ENCODE peak calls at places on chromosomes 5 and 9, in four cellular contexts. G, U, R and I are unnamed samples.

GRCh38 chr5:150214289-150214688 is 24.4 kb downstream of the SLC6A7 start:
- ATAC-seq in U (no peak), R (no peak), G (no peak), I (no peak)

GRCh38 chr9:37033141-37033540 is 927 bp downstream of the PAX5 start:
- ATAC-seq in R (no peak), G (no peak), U (no peak), I (no peak)

GRCh38 chr9:109083813-109084405 is 35.8 kb downstream of the TMEM245 start:
- ATAC-seq in G (no peak), U (no peak), R (no peak), I (no peak)

GRCh38 chr5:105475401-105475800 is 1912.8 kb upstream of the NUDT12 start:
- ATAC-seq in R (no peak), U (no peak), G (no peak), I (no peak)

GRCh38 chr5:44885903-44886302 is 77.2 kb downstream of the MRPS30 start:
- ATAC-seq in U (peak), R (no peak), G (no peak), I (peak)

GRCh38 chr9:88821033-88821748 is 170.1 kb upstream of the S1PR3 start:
- ATAC-seq in R (no peak), G (no peak), U (no peak), I (no peak)

GRCh38 chr5:145198871-145199270 is 636.3 kb downstream of the PRELID2 start:
- ATAC-seq in G (no peak), R (no peak), U (no peak), I (no peak)

GRCh38 chr9:20604561-20604960 is 17.7 kb downstream of the MLLT3 start:
- ATAC-seq in G (no peak), U (peak), R (no peak), I (no peak)

GRCh38 chr5:128100860-128101557 is 17.4 kb downstream of the SLC12A2 start:
- ATAC-seq in U (no peak), R (no peak), G (no peak), I (no peak)

GRCh38 chr9:121023064-121023463 is 27.0 kb downstream of the C5 start:
- ATAC-seq in R (peak), U (no peak), G (no peak), I (no peak)

GRCh38 chr9:134936762-134937555 is 19.2 kb upstream of the FCN1 start:
- ATAC-seq in G (peak), R (peak), U (no peak), I (no peak)

GRCh38 chr9:134491436-134491835 is 150.2 kb upstream of the COL5A1 start:
- ATAC-seq in R (no peak), U (no peak), G (no peak), I (no peak)

GRCh38 chr9:33375238-33375840 is 27.0 kb downstream of the AQP7 start:
- ATAC-seq in R (peak), G (peak), U (no peak), I (no peak)

GRCh38 chr5:111583761-111584203 is 71.4 kb upstream of the STARD4 start:
- ATAC-seq in R (no peak), U (no peak), G (no peak), I (no peak)

GRCh38 chr5:175663191-175664184 is 5.6 kb downstream of the HRH2 start:
- ATAC-seq in U (no peak), R (peak), G (no peak), I (no peak)

GRCh38 chr9:133113163-133113927 is 7.7 kb downstream of the RALGDS start:
- ATAC-seq in R (peak), U (no peak), G (peak), I (peak)

GRCh38 chr5:176818391-176819098 is 8.2 kb downstream of the UNC5A start:
- ATAC-seq in G (peak), U (peak), R (peak), I (no peak)

GRCh38 chr5:39863926-39864572 is 439.3 kb upstream of the DAB2 start:
- ATAC-seq in R (peak), U (no peak), G (no peak), I (no peak)

GRCh38 chr9:125805057-125805456 is 57.9 kb downstream of the PBX3 start:
- ATAC-seq in U (no peak), G (no peak), R (peak), I (no peak)

GRCh38 chr9:137479315-137479861 is 20.3 kb upstream of the NSMF start:
- ATAC-seq in U (no peak), G (no peak), R (no peak), I (no peak)

GRCh38 chr5:82044015-82044414 is 72.2 kb downstream of the ATG10 start:
- ATAC-seq in U (no peak), G (no peak), R (no peak), I (no peak)

GRCh38 chr5:91384671-91385430 is 1.7 kb upstream of the ARRDC3 start:
- ATAC-seq in U (no peak), R (peak), G (peak), I (peak)

GRCh38 chr9:21576331-21577189 is 94.4 kb upstream of the IFNE start:
- ATAC-seq in U (peak), R (peak), G (no peak), I (peak)

GRCh38 chr5:157463621-157464407 is 3.8 kb downstream of the NIPAL4 start:
- ATAC-seq in G (no peak), U (peak), R (no peak), I (peak)

GRCh38 chr5:1085391-1085790 is 26.5 kb downstream of the SLC12A7 start:
- ATAC-seq in R (no peak), U (no peak), G (no peak), I (no peak)

GRCh38 chr5:135930029-135930948 is 24.5 kb downstream of the LECT2 start:
- ATAC-seq in U (no peak), G (peak), R (no peak), I (no peak)

GRCh38 chr9:81389569-81389993 is 299.8 kb downstream of the TLE1 start:
- ATAC-seq in G (no peak), R (peak), U (no peak), I (peak)